ENCODE peak calls at places on chromosome 11, in seven cellular contexts. E is T-helper 9 cell, K is NCI-H1092 treated with DMSO at 0.1 percent for 48 hours, P is COR-L47, B is LoVo, Q is occipital lobe, C is dorsolateral prefrontal cortex. A is an unnamed sample.

GRCh38 chr11:58905716-58906547 is 33.4 kb upstream of the GLYATL1 start:
- DNase-seq in C (peak), Q (peak), P (peak), B (no peak), E (no peak), K (peak), A (no peak)

GRCh38 chr11:2665747-2666710 is 33.8 kb downstream of the KCNQ1OT1 start:
- DNase-seq in E (no peak), C (peak), K (no peak), P (no peak), B (no peak), Q (no peak), A (no peak)

GRCh38 chr11:17580271-17580670 is 33.2 kb downstream of the OTOG start:
- DNase-seq in C (peak), E (no peak), Q (no peak), P (no peak), B (no peak), K (no peak), A (no peak)

GRCh38 chr11:73192272-73192671 is 25.8 kb upstream of the P2RY2 start:
- DNase-seq in K (no peak), B (peak), P (no peak), Q (no peak), C (peak), E (no peak), A (no peak)

GRCh38 chr11:118227865-118228785 is 3.3 kb upstream of the JAML start:
- DNase-seq in B (no peak), P (no peak), E (no peak), K (no peak), Q (no peak), C (no peak), A (no peak)

GRCh38 chr11:2661173-2662023 is 38.4 kb downstream of the KCNQ1OT1 start:
- DNase-seq in Q (no peak), K (no peak), P (no peak), C (no peak), B (no peak), E (no peak), A (no peak)

GRCh38 chr11:82194521-82194920 is 539.1 kb downstream of the FAM181B start:
- DNase-seq in B (no peak), K (no peak), C (no peak), P (no peak), Q (no peak), E (no peak), A (no peak)

GRCh38 chr11:36219996-36220395 is 69.2 kb downstream of the COMMD9 start:
- DNase-seq in C (no peak), Q (no peak), E (no peak), B (no peak), K (no peak), P (no peak), A (no peak)

GRCh38 chr11:119952441-119952840 is 185.5 kb downstream of the TRIM29 start:
- DNase-seq in E (no peak), B (no peak), Q (no peak), P (no peak), C (no peak), K (no peak), A (no peak)

GRCh38 chr11:106047636-106048035 is 25.6 kb upstream of the MSANTD4 start:
- DNase-seq in K (no peak), B (no peak), E (no peak), C (no peak), P (no peak), Q (no peak), A (no peak)